ENCODE peak calls at places on chromosomes 12 and 14, in eight cellular contexts. U is MM.1S, Z is GM23338, I is GM23248, A is HCT116, J is PC-3, R is neural progenitor cell, T is SK-N-SH. N is an unnamed sample. For H3K27me3, the result is how much of the 10 kb centered on the place peaks cover.

GRCh38 chr14:35240233-35240632 is 51.9 kb upstream of the PSMA6 start:
- DNase-seq in Z (no peak), I (no peak), J (no peak), A (no peak), T (no peak), R (no peak), U (no peak), N (no peak)

GRCh38 chr14:26137161-26137560 is 460.7 kb downstream of the NOVA1 start:
- DNase-seq in J (no peak), U (no peak), T (no peak), Z (no peak), A (no peak), R (no peak), I (no peak), N (no peak)

GRCh38 chr12:25855716-25856115 is 102.8 kb upstream of the RASSF8 start:
- DNase-seq in A (no peak), R (no peak), U (no peak), I (peak), J (no peak), Z (no peak), T (no peak), N (no peak)

GRCh38 chr12:112121780-112122565 is 3.4 kb upstream of the TRAFD1 start:
- DNase-seq in Z (peak), R (no peak), A (peak), T (no peak), U (no peak), J (peak), I (peak), N (peak)

GRCh38 chr12:13000935-13001724 is 1.1 kb upstream of the HEBP1 start:
- DNase-seq in J (peak), I (peak), T (peak), A (peak), R (peak), Z (peak), U (peak), N (peak)

GRCh38 chr14:68497016-68497415 is 295.9 kb downstream of the ZFP36L1 start:
- DNase-seq in J (no peak), Z (no peak), I (no peak), R (no peak), A (no peak), T (no peak), U (no peak), N (no peak)

GRCh38 chr12:95762123-95762785 is 28.3 kb downstream of the NTN4 start:
- DNase-seq in J (no peak), T (no peak), I (no peak), U (peak), Z (no peak), R (no peak), A (no peak), N (no peak)

GRCh38 chr14:61472801-61473376 is 151.5 kb downstream of the PRKCH start:
- DNase-seq in U (no peak), I (peak), A (no peak), J (no peak), Z (no peak), R (no peak), T (no peak), N (no peak)

GRCh38 chr14:64968651-64969050 is 3.5 kb downstream of the RAB15 start:
- DNase-seq in J (no peak), Z (peak), U (peak), T (no peak), R (peak), A (no peak), I (no peak), N (no peak)

GRCh38 chr12:108232565-108232964 is 103.5 kb downstream of the WSCD2 start:
- DNase-seq in U (no peak), R (no peak), I (no peak), A (peak), T (no peak), J (peak), Z (no peak), N (no peak)

GRCh38 chr12:130713581-130713991 is 2.5 kb downstream of the RIMBP2 start:
- DNase-seq in J (no peak), R (no peak), Z (no peak), A (no peak), I (peak), U (no peak), T (peak), N (no peak)

GRCh38 chr12:103546959-103547358 is 40.1 kb upstream of the STAB2 start:
- DNase-seq in Z (no peak), T (no peak), R (no peak), J (peak), A (no peak), I (no peak), U (no peak), N (no peak)

GRCh38 chr12:110600254-110600653 is 13.7 kb upstream of the TCTN1 start:
- DNase-seq in A (peak), J (peak), T (peak), R (no peak), Z (peak), I (peak), U (peak), N (peak)

GRCh38 chr12:118374126-118374725 is 1.5 kb upstream of the TAOK3 start:
- DNase-seq in U (no peak), A (no peak), R (no peak), I (peak), T (no peak), Z (no peak), J (no peak), N (no peak)

GRCh38 chr12:118370601-118371000 is 2.1 kb downstream of the TAOK3 start:
- DNase-seq in U (no peak), A (no peak), R (peak), J (peak), I (no peak), Z (no peak), T (peak), N (no peak)

GRCh38 chr12:118372541-118373495 is at the start of gene TAOK3:
- DNase-seq in I (peak), J (peak), T (peak), R (peak), Z (peak), A (peak), U (peak), N (peak)

GRCh38 chr12:118373628-118374027 is 921 bp upstream of the TAOK3 start:
- DNase-seq in J (no peak), Z (no peak), T (no peak), I (no peak), A (no peak), U (no peak), R (peak), N (no peak)

GRCh38 chr12:118371354-118372282 is 1.1 kb downstream of the TAOK3 start:
- DNase-seq in T (peak), J (peak), U (no peak), Z (peak), R (peak), A (no peak), I (peak), N (peak)
- TF ChIP-seq EZH2phosphoT487 in T (no peak), J (no peak), U (no peak), Z (no peak), R (peak), A (no peak), I (no peak), N (no peak)

GRCh38 chr14:104604461-104605449 is at the start of gene TMEM179:
- DNase-seq in I (peak), R (peak), A (no peak), T (peak), J (peak), Z (peak), U (no peak), N (peak)
- H3K27me3 ChIP-seq in I (under half), R (half or more), A (under half), T (under half), J (half or more), Z (under half), U (under half), N (under half)

GRCh38 chr12:54925319-54925718 is 59.2 kb downstream of the TESPA1 start:
- DNase-seq in T (no peak), I (no peak), R (no peak), U (no peak), J (no peak), Z (no peak), A (no peak), N (no peak)
- H2AFZ ChIP-seq in T (no peak), I (no peak), R (no peak), U (no peak), J (no peak), Z (no peak), A (no peak), N (no peak)

DNA sequence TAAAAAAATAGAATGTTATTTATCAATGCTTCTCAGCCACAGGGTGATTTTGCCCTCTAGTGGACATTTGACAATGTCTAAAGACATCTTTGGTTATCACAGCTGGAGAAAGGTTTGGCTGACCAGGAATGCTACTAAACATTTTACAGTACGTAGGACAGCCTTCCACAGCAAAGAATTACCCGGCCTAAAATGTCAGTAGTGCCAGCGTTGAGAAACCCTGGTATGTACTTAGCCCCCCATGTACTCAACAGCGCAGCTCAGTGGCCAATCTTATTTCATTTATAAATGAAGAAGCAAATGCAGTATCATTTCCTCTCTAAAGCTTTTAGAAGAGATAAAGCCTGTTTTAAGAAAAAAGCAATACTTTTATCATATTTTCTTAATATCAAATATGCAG is 5.8 kb downstream of the MARK3 start:
- DNase-seq in I (peak), J (peak), T (peak), A (peak), R (peak), Z (peak), U (peak), N (peak)
- TF ChIP-seq EZH2phosphoT487 in I (no peak), J (no peak), T (no peak), A (no peak), R (no peak), Z (no peak), U (no peak), N (no peak)

DNA sequence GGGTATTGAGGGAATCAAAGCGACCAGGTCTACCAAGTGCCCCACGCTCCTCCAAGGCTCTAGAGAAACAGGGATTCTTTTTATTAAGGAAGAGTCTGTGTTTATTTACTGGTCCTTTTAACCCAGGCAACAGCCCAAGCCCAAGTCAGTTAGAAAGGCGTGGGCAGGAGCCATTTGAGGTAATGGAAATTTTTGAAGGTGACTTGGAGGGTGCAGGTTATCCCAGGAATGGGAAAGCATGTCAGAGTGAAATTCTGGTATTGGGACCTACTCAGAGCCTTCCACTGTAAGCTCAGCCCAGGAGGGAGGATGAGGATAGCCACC is 2.9 kb downstream of the SLC6A12 start:
- DNase-seq in U (no peak), T (no peak), J (no peak), I (no peak), A (no peak), R (no peak), Z (no peak), N (no peak)
- H3K27me3 ChIP-seq in U (under half), T (under half), J (under half), I (half or more), A (under half), R (half or more), Z (under half), N (under half)

GRCh38 chr12:53543539-53543938 is 36.3 kb upstream of the NPFF start:
- DNase-seq in A (peak), I (peak), T (peak), R (peak), U (peak), J (peak), Z (peak), N (peak)
- H2AFZ ChIP-seq in A (no peak), I (peak), T (no peak), R (peak), U (no peak), J (no peak), Z (no peak), N (no peak)

DNA sequence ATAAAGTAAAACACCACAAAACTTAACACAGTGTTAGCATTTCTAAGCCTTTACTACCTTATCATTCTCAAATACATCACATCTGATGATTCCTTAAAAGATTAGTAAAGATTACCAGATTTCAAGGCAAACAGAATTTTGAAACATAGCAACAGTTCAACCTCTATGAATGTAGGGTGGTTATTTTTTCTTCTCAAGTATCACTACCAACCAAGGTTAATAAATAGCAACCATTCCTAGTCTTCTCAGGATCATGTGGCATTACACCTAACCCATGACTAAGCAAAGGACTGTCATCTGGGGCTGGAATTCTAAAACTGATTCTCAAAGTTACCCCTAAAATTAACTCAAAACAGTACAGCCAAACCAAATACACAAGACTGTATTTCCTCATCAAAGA is 39.4 kb upstream of the CSRNP2 start:
- DNase-seq in T (no peak), Z (no peak), R (no peak), J (no peak), A (no peak), U (no peak), I (no peak), N (no peak)
- TF ChIP-seq EZH2phosphoT487 in T (no peak), Z (no peak), R (no peak), J (no peak), A (no peak), U (no peak), I (no peak), N (no peak)

DNA sequence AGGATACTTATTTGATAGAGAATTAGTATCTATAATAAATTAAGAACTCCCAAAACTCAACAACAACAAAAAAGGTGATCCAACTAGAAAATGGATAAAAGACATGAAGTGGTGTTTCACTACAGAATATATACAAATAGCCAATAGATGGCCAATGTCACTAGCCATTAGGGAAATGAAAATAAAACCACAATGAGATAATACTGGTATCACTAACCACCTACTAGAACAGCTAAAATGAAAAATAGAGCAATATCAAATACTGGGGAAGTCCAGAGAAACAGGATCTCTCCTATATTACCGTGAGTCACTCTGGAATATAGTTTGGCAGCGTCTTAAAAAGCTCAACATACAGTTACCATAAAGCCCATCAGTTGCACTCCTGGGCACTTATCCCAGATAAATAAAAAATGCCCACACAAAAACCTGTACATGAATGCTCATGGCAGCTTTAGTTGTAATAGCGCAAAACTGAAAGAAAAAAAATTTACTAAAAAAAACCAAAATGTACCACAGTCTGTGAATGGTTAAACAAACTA is 101.7 kb downstream of the TMTC1 start:
- DNase-seq in U (no peak), A (no peak), T (no peak), Z (no peak), I (no peak), J (peak), R (no peak), N (no peak)
- H3K27me3 ChIP-seq in U (under half), A (under half), T (under half), Z (under half), I (under half), J (under half), R (under half), N (under half)

N was measured in hepatocyte.